ENCODE peak calls at places on chromosomes 5 and 9, in eight cellular contexts. V is cardiac fibroblast, S is AG04450, F is mesothelial cell of epicardium, H is lower lobe of right lung, M is H1, N is MCF 10A, D is endothelial cell. B is an unnamed sample.

GRCh38 chr5:97418472-97418871 is 235.4 kb upstream of the RIOK2 start:
- DNase-seq in V (no peak), S (no peak), F (no peak), H (no peak), M (no peak), N (no peak), D (no peak), B (no peak)

GRCh38 chr5:149930060-149930753 is 14.4 kb downstream of the PDE6A start:
- DNase-seq in V (peak; percentile 73), S (no peak), F (no peak), H (no peak), M (no peak), N (no peak), D (no peak), B (no peak)

GRCh38 chr9:91882628-91883027 is 67.4 kb downstream of the ROR2 start:
- DNase-seq in V (no peak), S (no peak), F (no peak), H (no peak), M (no peak), N (peak; percentile 43), D (no peak), B (no peak)

GRCh38 chr5:78360674-78361225 is 333 bp downstream of the SCAMP1 start:
- DNase-seq in V (no peak), S (no peak), F (peak; percentile 62), H (peak; percentile 78), M (no peak), N (no peak), D (peak; percentile 37), B (peak; percentile 55)

GRCh38 chr9:84076359-84076758 is 95.8 kb downstream of the RMI1 start:
- DNase-seq in V (no peak), S (no peak), F (no peak), H (no peak), M (no peak), N (no peak), D (no peak), B (no peak)

GRCh38 chr5:5126444-5126843 is 13.7 kb upstream of the ADAMTS16 start:
- DNase-seq in V (no peak), S (no peak), F (no peak), H (no peak), M (no peak), N (peak; percentile 95), D (no peak), B (no peak)

GRCh38 chr9:134863941-134864820 is 16.4 kb upstream of the FCN2 start:
- DNase-seq in V (peak; percentile 23), S (no peak), F (no peak), H (peak; percentile 36), M (no peak), N (peak; percentile 73), D (no peak), B (no peak)

GRCh38 chr5:35851282-35851681 is 5.4 kb upstream of the IL7R start:
- DNase-seq in V (peak; percentile 30), S (no peak), F (no peak), H (no peak), M (no peak), N (peak; percentile 43), D (no peak), B (no peak)

GRCh38 chr9:83934569-83935275 is 13.5 kb upstream of the KIF27 start:
- DNase-seq in V (peak; percentile 67), S (no peak), F (no peak), H (no peak), M (no peak), N (peak; percentile 86), D (no peak), B (no peak)

GRCh38 chr5:78009937-78010527 is 233.9 kb upstream of the TBCA start:
- DNase-seq in V (peak; percentile 92), S (peak; percentile 80), F (no peak), H (no peak), M (no peak), N (no peak), D (no peak), B (no peak)

GRCh38 chr5:164097747-164098146 is 592.3 kb downstream of the MAT2B start:
- DNase-seq in V (peak; percentile 23), S (no peak), F (no peak), H (no peak), M (no peak), N (peak; percentile 81), D (no peak), B (no peak)

GRCh38 chr5:71483355-71483754 is 27.9 kb downstream of the BDP1 start:
- DNase-seq in V (peak; percentile 49), S (peak; percentile 62), F (no peak), H (no peak), M (no peak), N (peak; percentile 55), D (no peak), B (no peak)

GRCh38 chr5:109275919-109276318 is 133.9 kb downstream of the PJA2 start:
- DNase-seq in V (no peak), S (no peak), F (no peak), H (no peak), M (no peak), N (no peak), D (no peak), B (no peak)

DNA sequence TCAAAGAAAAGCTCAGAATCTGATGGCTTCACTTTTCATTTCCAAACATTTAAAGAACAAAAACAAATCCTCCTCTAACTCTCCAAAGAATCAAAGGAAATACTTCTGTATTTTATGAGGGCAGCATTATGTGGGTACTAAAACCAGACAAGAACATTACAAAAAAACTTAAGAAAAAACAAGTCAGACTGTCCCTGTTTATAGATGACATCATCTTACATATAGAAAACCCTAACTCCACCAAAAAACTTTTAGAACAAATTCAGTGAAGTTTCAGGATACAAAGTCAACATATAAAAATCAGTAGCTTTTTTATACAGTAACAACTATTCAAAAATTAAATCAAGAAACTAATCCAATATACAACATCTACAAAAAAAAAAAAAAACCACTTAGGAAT is 136.2 kb downstream of the PJA2 start:
- DNase-seq in V (no peak), S (no peak), F (no peak), H (no peak), M (no peak), N (no peak), D (no peak), B (no peak)
- TF ChIP-seq CTCF in V (no peak), S (no peak), F (no peak), H (no peak), M (no peak), N (no peak), D (no peak), B (no peak)

GRCh38 chr5:140169410-140169809 is 5.6 kb upstream of the CYSTM1 start:
- DNase-seq in V (peak; percentile 40), S (no peak), F (no peak), H (no peak), M (no peak), N (peak; percentile 28), D (no peak), B (no peak)
- TF ChIP-seq CTCF in V (no peak), S (no peak), F (no peak), H (no peak), M (no peak), N (peak; percentile 5), D (no peak), B (no peak)

DNA sequence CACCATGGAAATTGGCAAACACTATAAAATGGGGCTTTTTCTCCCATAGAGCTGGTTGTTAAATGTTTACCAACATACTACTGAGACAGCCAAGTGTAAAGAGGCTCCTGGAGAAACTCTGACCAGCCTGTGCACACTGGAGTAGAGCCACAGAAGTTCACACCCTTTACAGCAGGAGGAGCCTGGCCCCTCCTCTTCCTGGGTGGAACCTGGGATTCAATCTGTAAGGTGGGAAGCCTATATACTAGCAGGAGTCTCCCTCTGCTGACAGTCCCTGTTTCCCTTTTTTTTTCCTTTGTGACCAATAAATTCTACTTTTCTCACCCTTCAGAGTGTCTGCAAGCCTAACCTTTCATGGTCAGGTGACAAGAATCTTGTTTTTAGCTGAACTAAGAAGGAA is 10.4 kb upstream of the SLC30A5 start:
- DNase-seq in V (peak; percentile 29), S (no peak), F (no peak), H (no peak), M (peak; percentile 31), N (peak; percentile 63), D (no peak), B (no peak)
- TF ChIP-seq CTCF in V (no peak), S (no peak), F (no peak), H (no peak), M (no peak), N (no peak), D (no peak), B (no peak)

GRCh38 chr5:151227918-151228447 is 4.1 kb upstream of the CCDC69 start:
- DNase-seq in V (peak; percentile 56), S (no peak), F (no peak), H (no peak), M (no peak), N (no peak), D (no peak), B (no peak)
- TF ChIP-seq CTCF in V (no peak), S (no peak), F (no peak), H (no peak), M (no peak), N (no peak), D (no peak), B (no peak)

GRCh38 chr5:76602094-76602726 is 21.0 kb downstream of the F2RL2 start:
- DNase-seq in V (peak; percentile 65), S (no peak), F (no peak), H (no peak), M (no peak), N (no peak), D (no peak), B (no peak)
- TF ChIP-seq CTCF in V (peak; percentile 33), S (peak; percentile 61), F (no peak), H (no peak), M (no peak), N (no peak), D (peak; percentile 47), B (no peak)

DNA sequence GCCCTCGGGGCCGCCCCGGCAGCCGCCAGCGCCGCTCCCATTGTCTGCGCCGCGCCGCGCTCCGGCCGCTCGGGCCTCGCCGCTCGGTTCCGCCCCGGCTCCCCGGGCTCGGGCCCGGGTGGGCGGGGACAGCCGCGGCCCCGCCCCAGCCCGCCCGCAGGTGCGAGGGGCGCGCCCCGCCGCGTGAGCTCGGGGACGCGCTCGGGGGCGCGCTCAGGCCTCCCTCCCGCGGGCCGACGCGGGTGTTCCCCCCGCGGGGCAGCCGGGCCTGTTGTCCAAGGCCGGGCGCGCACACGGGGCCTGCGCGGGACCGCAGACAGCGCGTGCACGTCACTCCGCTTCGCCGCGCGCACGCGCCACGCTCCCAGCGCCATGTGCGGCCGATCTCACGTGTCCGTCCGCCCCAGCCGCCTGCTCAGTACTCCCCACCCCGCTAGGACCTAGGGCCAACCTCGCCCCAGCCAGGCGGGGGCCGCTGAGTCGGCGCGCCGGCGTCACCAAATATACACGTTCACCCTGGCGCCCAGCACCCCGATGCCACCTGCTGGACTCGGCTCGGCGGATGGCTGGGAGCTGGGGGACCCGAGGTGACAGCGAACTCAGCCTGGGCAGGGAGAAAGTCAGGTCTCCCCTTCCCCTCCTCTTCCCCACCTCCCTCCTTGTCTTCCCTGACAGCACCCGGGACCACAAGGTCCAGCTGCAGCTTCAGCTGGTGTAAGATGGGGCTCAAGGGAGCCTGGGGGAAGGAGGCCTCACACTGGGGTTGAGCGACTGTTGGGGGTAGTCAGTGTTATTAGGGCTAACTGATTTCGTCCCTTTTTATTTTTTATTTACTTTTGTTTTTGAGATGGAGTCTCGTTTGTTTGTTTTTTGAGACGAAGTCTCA is 14.3 kb downstream of the GBGT1 start:
- DNase-seq in V (peak; percentile 86), S (peak; percentile 51), F (peak; percentile 81), H (peak; percentile 94), M (peak; percentile 73), N (peak; percentile 85), D (peak; percentile 82), B (peak; percentile 83)
- TF ChIP-seq CTCF in V (peak; percentile 25), S (peak; percentile 8), F (no peak), H (peak; percentile 41), M (no peak), N (peak; percentile 28), D (no peak), B (no peak)